ENCODE peak calls at places on chromosome 16, in eight cellular contexts. V, S, L, M, N, Y, T and D are unnamed samples.

GRCh38 chr16:8173111-8173644 is 417.1 kb downstream of the TMEM114 start:
- DNase-seq in M (peak), S (peak), T (peak), N (peak), V (peak), L (no peak), Y (peak), D (peak)

GRCh38 chr16:19694989-19695388 is 23.0 kb downstream of the KNOP1 start:
- DNase-seq in M (no peak), N (no peak), S (no peak), V (no peak), Y (no peak), L (no peak), T (no peak), D (no peak)

GRCh38 chr16:86170720-86171119 is 271.8 kb downstream of the IRF8 start:
- DNase-seq in V (no peak), M (no peak), N (no peak), T (peak), Y (no peak), S (no peak), L (no peak), D (no peak)

GRCh38 chr16:1537763-1538289 is 4.4 kb downstream of the TMEM204 start:
- DNase-seq in Y (peak), L (no peak), V (no peak), T (no peak), M (no peak), N (peak), S (no peak), D (no peak)

GRCh38 chr16:89160977-89161701 is 10.4 kb upstream of the CDH15 start:
- DNase-seq in M (no peak), V (no peak), T (no peak), Y (no peak), N (no peak), L (no peak), S (no peak), D (no peak)

GRCh38 chr16:16099320-16099719 is 124.0 kb downstream of the ABCC6 start:
- DNase-seq in L (no peak), S (no peak), M (no peak), V (no peak), N (no peak), T (no peak), Y (no peak), D (no peak)

GRCh38 chr16:57893559-57894389 is 77.2 kb downstream of the CNGB1 start:
- DNase-seq in M (peak), S (no peak), N (no peak), V (peak), L (peak), Y (no peak), T (peak), D (peak)

GRCh38 chr16:54201200-54201599 is 85.4 kb downstream of the IRX3 start:
- DNase-seq in N (no peak), S (no peak), M (no peak), V (no peak), T (no peak), Y (no peak), L (no peak), D (no peak)

GRCh38 chr16:50040028-50040427 is 15.0 kb downstream of the CNEP1R1 start:
- DNase-seq in V (no peak), N (no peak), Y (no peak), T (no peak), L (no peak), S (no peak), M (no peak), D (peak)

GRCh38 chr16:47060596-47060995 is 83.1 kb downstream of the NETO2 start:
- DNase-seq in Y (no peak), T (no peak), S (no peak), L (no peak), M (no peak), N (no peak), V (no peak), D (no peak)

GRCh38 chr16:84308120-84308519 is 13.4 kb downstream of the WFDC1 start:
- DNase-seq in T (peak), M (no peak), S (peak), L (peak), Y (peak), N (peak), V (peak), D (peak)

GRCh38 chr16:57977418-57978069 is 6.6 kb upstream of the CNGB1 start:
- DNase-seq in M (no peak), L (no peak), S (no peak), Y (peak), V (no peak), N (no peak), T (no peak), D (no peak)

GRCh38 chr16:82366462-82366861 is 196.4 kb upstream of the MPHOSPH6 start:
- DNase-seq in V (no peak), S (no peak), M (no peak), Y (no peak), T (no peak), N (no peak), L (no peak), D (no peak)

GRCh38 chr16:4071686-4072561 is 44.3 kb downstream of the ADCY9 start:
- DNase-seq in V (no peak), S (no peak), T (no peak), M (no peak), N (no peak), Y (no peak), L (no peak), D (no peak)

GRCh38 chr16:86427327-86427935 is 82.9 kb upstream of the FOXF1 start:
- DNase-seq in M (no peak), Y (no peak), L (no peak), S (no peak), V (no peak), T (no peak), N (no peak), D (no peak)

GRCh38 chr16:9012330-9012729 is 48.6 kb upstream of the USP7 start:
- DNase-seq in L (no peak), N (no peak), M (no peak), V (no peak), S (no peak), T (no peak), Y (no peak), D (no peak)

GRCh38 chr16:27254262-27254811 is 14.2 kb downstream of the NSMCE1 start:
- DNase-seq in M (no peak), L (no peak), S (no peak), Y (no peak), N (no peak), T (no peak), V (no peak), D (no peak)

GRCh38 chr16:1158456-1159324 is 5.8 kb downstream of the CACNA1H start:
- DNase-seq in Y (peak), V (peak), T (peak), S (no peak), N (peak), M (peak), L (no peak), D (no peak)

GRCh38 chr16:14057878-14058382 is 13.2 kb upstream of the MRTFB start:
- DNase-seq in Y (no peak), M (no peak), L (no peak), V (no peak), T (no peak), S (no peak), N (no peak), D (no peak)

GRCh38 chr16:80997139-80997798 is 9.4 kb downstream of the CMC2 start:
- DNase-seq in S (no peak), L (no peak), V (no peak), N (no peak), Y (no peak), T (no peak), M (no peak), D (no peak)

GRCh38 chr16:75320435-75320834 is 69.0 kb upstream of the BCAR1 start:
- DNase-seq in S (no peak), N (no peak), Y (no peak), T (no peak), M (no peak), L (no peak), V (no peak), D (peak)

GRCh38 chr16:75317101-75317522 is 65.7 kb upstream of the BCAR1 start:
- DNase-seq in N (no peak), T (no peak), V (no peak), Y (no peak), S (no peak), L (no peak), M (no peak), D (peak)

GRCh38 chr16:75318737-75319136 is 67.3 kb upstream of the BCAR1 start:
- DNase-seq in Y (no peak), S (no peak), N (no peak), L (no peak), T (no peak), V (no peak), M (no peak), D (no peak)

GRCh38 chr16:75322706-75323105 is 71.3 kb upstream of the BCAR1 start:
- DNase-seq in S (no peak), M (no peak), V (no peak), Y (no peak), L (no peak), N (no peak), T (peak), D (peak)

GRCh38 chr16:75319513-75320401 is 68.3 kb upstream of the BCAR1 start:
- DNase-seq in S (no peak), V (no peak), Y (no peak), N (no peak), L (peak), T (peak), M (no peak), D (peak)
- TF ChIP-seq CTCF in S (no peak), V (no peak), Y (no peak), N (no peak), L (no peak), T (no peak), M (no peak), D (no peak)

DNA sequence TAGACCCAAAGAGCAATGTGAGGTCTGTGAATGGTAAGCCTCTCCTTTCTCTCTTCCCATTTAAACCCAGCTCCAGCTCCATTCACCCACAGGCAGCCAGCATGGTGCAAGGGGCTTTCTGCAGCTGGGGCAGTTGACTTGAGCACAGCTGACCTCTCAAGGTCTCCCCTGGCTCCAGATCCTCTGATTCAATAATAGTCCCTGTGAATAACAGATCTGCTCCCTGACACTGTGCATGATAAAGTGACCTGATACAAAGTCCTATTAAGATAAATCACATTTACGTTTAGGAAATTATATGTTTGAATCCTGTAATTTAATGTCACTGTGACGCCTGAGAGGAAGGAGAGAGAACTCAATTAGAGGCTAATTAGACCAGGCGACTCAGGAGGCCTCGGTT is 540.4 kb upstream of the CDH11 start:
- DNase-seq in L (no peak), M (no peak), V (no peak), T (no peak), S (no peak), Y (no peak), N (no peak), D (no peak)
- H3K27ac ChIP-seq in L (no peak), M (no peak), V (no peak), T (no peak), S (no peak), Y (no peak), N (no peak), D (no peak)

DNA sequence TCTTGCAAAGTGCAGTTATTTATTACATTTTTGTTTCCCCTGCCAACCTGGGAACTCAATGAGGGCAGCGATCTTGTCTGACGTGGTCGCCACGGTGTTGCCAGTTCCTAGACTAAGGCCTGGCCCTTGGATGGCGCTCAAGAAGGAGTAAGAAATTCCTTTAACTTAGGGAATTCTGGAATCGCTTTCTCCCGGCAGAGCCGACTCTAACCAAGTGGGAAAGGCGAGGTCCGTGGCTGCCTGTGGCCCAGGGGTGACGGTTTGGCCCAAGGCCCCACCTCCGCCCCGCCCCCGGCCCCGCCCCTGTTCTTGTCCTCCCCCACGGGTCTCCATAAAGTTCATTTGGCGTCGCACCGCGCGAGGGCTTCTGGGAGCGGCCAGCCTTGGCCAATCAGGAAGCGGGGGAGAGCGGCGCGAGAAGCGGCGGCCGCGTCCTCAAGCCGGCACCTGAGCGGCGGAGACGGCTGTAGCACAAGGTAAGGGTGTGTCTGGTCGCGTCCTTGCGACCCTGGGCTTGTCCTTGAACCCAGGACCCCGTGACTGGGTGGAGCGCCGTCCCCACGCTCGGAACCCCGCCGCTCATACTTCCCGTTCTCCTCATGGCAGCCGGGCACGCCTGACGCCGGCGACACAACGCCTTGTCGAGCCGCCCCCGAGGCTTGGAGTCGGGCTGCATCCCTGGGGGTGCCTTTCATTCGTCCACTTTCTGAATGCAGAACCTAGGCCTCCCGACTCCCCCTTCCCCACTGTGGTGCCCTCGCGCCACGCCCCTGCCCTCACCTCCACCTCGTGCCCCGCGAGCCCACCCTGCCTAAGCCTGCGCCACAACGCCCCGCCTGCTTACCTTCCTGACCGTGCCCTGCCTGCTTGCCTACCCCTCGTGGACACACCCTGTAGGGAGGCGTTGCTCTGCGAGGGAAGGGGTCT is at the start of gene NUP93:
- DNase-seq in T (peak), N (peak), Y (peak), M (peak), V (peak), L (peak), S (peak), D (peak)
- TF ChIP-seq CTCF in T (no peak), N (no peak), Y (no peak), M (no peak), V (no peak), L (no peak), S (no peak), D (no peak)

DNA sequence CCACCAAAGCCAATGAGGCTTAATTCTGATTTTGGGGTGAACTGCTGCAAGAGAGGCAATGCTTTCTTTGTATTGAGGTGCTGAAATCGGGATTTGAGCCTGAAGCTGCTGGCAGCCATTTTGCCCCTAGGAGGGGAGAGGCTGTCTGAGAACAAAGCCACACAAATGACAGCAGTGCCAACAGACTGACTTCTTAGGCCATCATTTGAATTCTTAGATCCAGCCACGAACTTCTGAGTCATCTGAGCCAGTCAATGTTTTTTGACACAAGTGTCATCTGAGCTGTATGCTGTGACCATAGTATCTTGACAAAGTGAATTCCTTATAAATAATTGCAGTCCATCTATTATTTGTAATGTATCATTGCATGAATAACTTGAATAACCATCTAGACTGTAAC is 29.0 kb downstream of the HYDIN start:
- DNase-seq in T (no peak), Y (no peak), L (no peak), M (no peak), V (no peak), S (no peak), N (no peak), D (no peak)
- H3K27ac ChIP-seq in T (no peak), Y (no peak), L (no peak), M (no peak), V (no peak), S (no peak), N (no peak), D (no peak)

GRCh38 chr16:31713945-31714898 is 159.4 kb upstream of the ZNF267 start:
- DNase-seq in T (no peak), V (no peak), S (no peak), L (no peak), M (peak), N (no peak), Y (peak), D (peak)
- TF ChIP-seq CTCF in T (peak), V (no peak), S (no peak), L (peak), M (no peak), N (no peak), Y (no peak), D (peak)

DNA sequence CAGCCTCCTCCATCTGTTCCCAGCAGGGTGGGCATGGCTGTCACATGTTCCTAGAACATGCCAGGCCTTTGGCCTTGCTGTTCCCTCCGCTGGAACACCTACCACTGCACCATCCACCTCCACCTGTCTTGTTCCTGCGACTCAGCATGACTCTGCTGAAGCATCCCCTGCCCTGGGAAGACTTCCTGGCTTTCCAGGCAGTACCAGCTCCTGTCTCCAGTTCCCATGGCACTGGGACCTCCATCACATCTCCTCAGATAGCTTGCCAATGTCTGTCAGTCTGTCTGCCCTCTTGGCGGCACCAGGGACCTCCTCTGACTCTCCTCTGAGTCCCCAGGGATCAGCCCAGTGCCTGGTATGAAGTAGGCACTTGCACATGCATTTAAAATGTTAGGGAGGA is 15.7 kb downstream of the PDP2 start:
- DNase-seq in S (no peak), M (no peak), L (no peak), N (no peak), Y (no peak), T (no peak), V (no peak), D (no peak)
- H3K27ac ChIP-seq in S (no peak), M (no peak), L (no peak), N (no peak), Y (no peak), T (no peak), V (peak), D (no peak)

DNA sequence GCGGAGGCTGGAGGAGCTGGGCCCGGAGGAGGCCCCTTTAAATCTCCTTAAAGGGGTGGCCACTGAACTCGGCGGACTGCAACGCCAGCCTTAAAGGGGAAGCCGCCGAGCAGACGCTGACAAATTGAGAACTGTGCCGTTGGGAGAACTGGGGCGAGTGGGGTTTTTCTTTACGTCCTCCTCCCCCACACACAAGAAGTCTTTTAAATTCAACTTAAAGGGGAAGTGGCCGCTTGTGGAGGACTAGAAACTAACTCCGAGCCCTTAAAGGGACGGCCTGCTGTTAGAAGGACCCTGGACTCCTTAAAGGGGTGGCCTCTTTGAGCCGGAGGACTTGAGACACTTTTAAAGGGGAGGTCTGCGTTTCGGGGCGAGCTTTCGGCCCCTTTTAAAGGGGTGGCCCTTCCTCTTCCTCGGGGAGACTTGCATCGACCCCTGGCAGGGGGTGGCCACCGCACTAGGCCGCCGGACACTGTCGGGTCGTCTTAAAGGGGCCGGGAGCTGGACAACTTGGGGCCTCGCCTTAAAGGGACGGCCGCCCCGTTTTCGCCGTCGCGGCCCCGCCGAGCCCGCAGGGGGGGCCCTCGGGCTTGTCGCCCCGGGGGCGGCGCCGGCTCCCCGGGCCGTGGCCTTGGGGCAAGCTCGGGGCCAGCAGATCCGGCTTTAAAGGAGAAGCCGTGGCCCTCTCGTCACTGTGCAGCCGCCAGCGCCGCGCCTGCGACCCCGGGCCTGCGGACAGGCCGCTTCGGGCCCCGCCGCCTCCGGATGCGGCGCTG is 688 bp downstream of the FBRS start:
- DNase-seq in N (peak), T (peak), Y (peak), L (peak), V (peak), M (peak), S (peak), D (peak)
- TF ChIP-seq CTCF in N (no peak), T (peak), Y (no peak), L (no peak), V (no peak), M (no peak), S (no peak), D (peak)

GRCh38 chr16:61872778-61873119 is 163.5 kb downstream of the CDH8 start:
- DNase-seq in Y (no peak), S (no peak), T (no peak), V (no peak), N (no peak), M (no peak), L (no peak), D (no peak)
- H3K27ac ChIP-seq in Y (no peak), S (no peak), T (no peak), V (no peak), N (no peak), M (no peak), L (no peak), D (no peak)

GRCh38 chr16:29862884-29863668 is at the start of gene CDIPT:
- DNase-seq in Y (peak), L (peak), V (peak), S (peak), T (peak), M (peak), N (peak), D (peak)

GRCh38 chr16:29860218-29860617 is 2.8 kb downstream of the CDIPT start:
- DNase-seq in Y (no peak), N (peak), T (no peak), V (no peak), L (no peak), M (no peak), S (peak), D (no peak)

GRCh38 chr16:29862383-29862883 is 593 bp downstream of the CDIPT start:
- DNase-seq in M (no peak), T (no peak), S (peak), V (peak), L (no peak), N (no peak), Y (no peak), D (peak)

GRCh38 chr16:29864205-29864604 is 1.2 kb upstream of the CDIPT start:
- DNase-seq in T (no peak), V (no peak), Y (no peak), L (no peak), M (no peak), N (no peak), S (no peak), D (no peak)

GRCh38 chr16:29863669-29863984 is 601 bp upstream of the CDIPT start:
- DNase-seq in V (no peak), S (no peak), Y (no peak), M (no peak), L (no peak), N (no peak), T (no peak), D (no peak)
- TF ChIP-seq CTCF in V (no peak), S (no peak), Y (no peak), M (no peak), L (no peak), N (no peak), T (no peak), D (no peak)